ENCODE peak calls at places on chromosomes 13 and 19, in ten cellular contexts. One of them, this sample, is unnamed.

GRCh38 chr13:109781384-109782065 is 4.9 kb downstream of the IRS2 start:
- DNase-seq in activated gamma-delta T cell treated with Interleukin-2 at 50 U/mL for 16 hours: no peak
- DNase-seq in kidney tubule cell: peak
- DNase-seq in left ventricle myocardium inferior: no peak
- DNase-seq in IMR-90: no peak
- DNase-seq in NCI-H1105 treated with DMSO at 0.1 percent for 48 hours: peak
- DNase-seq in EH: peak
- DNase-seq in naive thymus-derived CD8-positive, alpha-beta T cell: no peak
- DNase-seq in NCI-H1092: no peak
- DNase-seq in A172: no peak
- DNase-seq in this sample: no peak

GRCh38 chr19:566403-566802 is 6.0 kb upstream of the BSG start:
- DNase-seq in activated gamma-delta T cell treated with Interleukin-2 at 50 U/mL for 16 hours: no peak
- DNase-seq in IMR-90: peak
- DNase-seq in EH: peak
- DNase-seq in left ventricle myocardium inferior: no peak
- DNase-seq in A172: no peak
- DNase-seq in kidney tubule cell: no peak
- DNase-seq in NCI-H1092: no peak
- DNase-seq in NCI-H1105 treated with DMSO at 0.1 percent for 48 hours: no peak
- DNase-seq in naive thymus-derived CD8-positive, alpha-beta T cell: no peak
- DNase-seq in this sample: no peak

GRCh38 chr13:77533875-77534788 is 1.4 kb upstream of the SCEL start:
- DNase-seq in activated gamma-delta T cell treated with Interleukin-2 at 50 U/mL for 16 hours: no peak
- DNase-seq in NCI-H1092: no peak
- DNase-seq in left ventricle myocardium inferior: no peak
- DNase-seq in A172: no peak
- DNase-seq in naive thymus-derived CD8-positive, alpha-beta T cell: no peak
- DNase-seq in IMR-90: no peak
- DNase-seq in EH: no peak
- DNase-seq in kidney tubule cell: peak
- DNase-seq in NCI-H1105 treated with DMSO at 0.1 percent for 48 hours: no peak
- DNase-seq in this sample: no peak

GRCh38 chr13:105597573-105597972 is 937.9 kb downstream of the EFNB2 start:
- DNase-seq in IMR-90: no peak
- DNase-seq in kidney tubule cell: no peak
- DNase-seq in A172: no peak
- DNase-seq in EH: no peak
- DNase-seq in activated gamma-delta T cell treated with Interleukin-2 at 50 U/mL for 16 hours: no peak
- DNase-seq in naive thymus-derived CD8-positive, alpha-beta T cell: no peak
- DNase-seq in NCI-H1092: no peak
- DNase-seq in left ventricle myocardium inferior: no peak
- DNase-seq in NCI-H1105 treated with DMSO at 0.1 percent for 48 hours: no peak
- DNase-seq in this sample: no peak

GRCh38 chr13:51033431-51034185 is 77.5 kb downstream of the C13orf42 start:
- DNase-seq in EH: no peak
- DNase-seq in left ventricle myocardium inferior: no peak
- DNase-seq in IMR-90: no peak
- DNase-seq in NCI-H1105 treated with DMSO at 0.1 percent for 48 hours: no peak
- DNase-seq in activated gamma-delta T cell treated with Interleukin-2 at 50 U/mL for 16 hours: no peak
- DNase-seq in NCI-H1092: no peak
- DNase-seq in kidney tubule cell: no peak
- DNase-seq in A172: no peak
- DNase-seq in naive thymus-derived CD8-positive, alpha-beta T cell: no peak
- DNase-seq in this sample: no peak

GRCh38 chr13:94464771-94465170 is 14.7 kb downstream of the DCT start:
- DNase-seq in left ventricle myocardium inferior: no peak
- DNase-seq in NCI-H1092: no peak
- DNase-seq in activated gamma-delta T cell treated with Interleukin-2 at 50 U/mL for 16 hours: no peak
- DNase-seq in EH: no peak
- DNase-seq in kidney tubule cell: no peak
- DNase-seq in IMR-90: no peak
- DNase-seq in NCI-H1105 treated with DMSO at 0.1 percent for 48 hours: peak
- DNase-seq in A172: peak
- DNase-seq in naive thymus-derived CD8-positive, alpha-beta T cell: no peak
- DNase-seq in this sample: no peak

GRCh38 chr19:16899566-16900075 is 10.8 kb downstream of the F2RL3 start:
- DNase-seq in EH: peak
- DNase-seq in IMR-90: no peak
- DNase-seq in naive thymus-derived CD8-positive, alpha-beta T cell: no peak
- DNase-seq in NCI-H1105 treated with DMSO at 0.1 percent for 48 hours: no peak
- DNase-seq in activated gamma-delta T cell treated with Interleukin-2 at 50 U/mL for 16 hours: no peak
- DNase-seq in kidney tubule cell: no peak
- DNase-seq in NCI-H1092: no peak
- DNase-seq in A172: peak
- DNase-seq in left ventricle myocardium inferior: no peak
- DNase-seq in this sample: no peak

GRCh38 chr19:16627194-16627927 is 643 bp downstream of the MED26 start:
- DNase-seq in IMR-90: no peak
- DNase-seq in NCI-H1092: no peak
- DNase-seq in EH: peak
- DNase-seq in activated gamma-delta T cell treated with Interleukin-2 at 50 U/mL for 16 hours: peak
- DNase-seq in naive thymus-derived CD8-positive, alpha-beta T cell: peak
- DNase-seq in NCI-H1105 treated with DMSO at 0.1 percent for 48 hours: no peak
- DNase-seq in left ventricle myocardium inferior: no peak
- DNase-seq in A172: no peak
- DNase-seq in kidney tubule cell: no peak
- DNase-seq in this sample: peak

GRCh38 chr13:90605690-90606089 is 741.8 kb upstream of the MIR17HG start:
- DNase-seq in left ventricle myocardium inferior: no peak
- DNase-seq in kidney tubule cell: no peak
- DNase-seq in activated gamma-delta T cell treated with Interleukin-2 at 50 U/mL for 16 hours: no peak
- DNase-seq in NCI-H1105 treated with DMSO at 0.1 percent for 48 hours: no peak
- DNase-seq in EH: no peak
- DNase-seq in NCI-H1092: no peak
- DNase-seq in A172: no peak
- DNase-seq in naive thymus-derived CD8-positive, alpha-beta T cell: no peak
- DNase-seq in IMR-90: no peak
- DNase-seq in this sample: no peak

GRCh38 chr13:31221057-31221456 is 21.3 kb downstream of the B3GLCT start:
- DNase-seq in EH: no peak
- DNase-seq in NCI-H1105 treated with DMSO at 0.1 percent for 48 hours: no peak
- DNase-seq in A172: no peak
- DNase-seq in left ventricle myocardium inferior: no peak
- DNase-seq in activated gamma-delta T cell treated with Interleukin-2 at 50 U/mL for 16 hours: no peak
- DNase-seq in NCI-H1092: no peak
- DNase-seq in IMR-90: no peak
- DNase-seq in kidney tubule cell: no peak
- DNase-seq in naive thymus-derived CD8-positive, alpha-beta T cell: no peak
- DNase-seq in this sample: no peak

This sample was measured in RWPE1.